ENCODE peak calls at places on chromosomes 4 and X, in seven cellular contexts. S, G, H, F, W, N and K are unnamed samples.

GRCh38 chrX:28920141-28920540 is 332.9 kb downstream of the IL1RAPL1 start:
- DNase-seq in W (no peak), S (no peak), F (no peak), G (no peak), H (no peak), N (no peak), K (no peak)

GRCh38 chr4:156779046-156779445 is 192.6 kb downstream of the PDGFC start:
- DNase-seq in H (no peak), W (peak; percentile 54), N (no peak), S (no peak), F (no peak), G (peak; percentile 56), K (no peak)

GRCh38 chr4:76982638-76983579 is 33.4 kb downstream of the SEPTIN11 start:
- DNase-seq in G (peak; percentile 46), N (no peak), S (no peak), H (no peak), F (no peak), W (peak; percentile 67), K (no peak)

GRCh38 chrX:39144323-39144722 is 343.1 kb downstream of the MID1IP1 start:
- DNase-seq in F (no peak), H (no peak), G (no peak), S (no peak), N (no peak), W (no peak), K (no peak)

GRCh38 chr4:157838366-157838765 is 334.5 kb downstream of the GASK1B start:
- DNase-seq in S (no peak), W (peak; percentile 0), N (no peak), H (no peak), G (no peak), F (no peak), K (no peak)

GRCh38 chrX:48835524-48836329 is at the start of gene PCSK1N:
- DNase-seq in N (no peak), S (no peak), W (no peak), G (no peak), H (no peak), F (no peak), K (peak; percentile 62)

GRCh38 chr4:176422031-176422430 is 102.3 kb downstream of the SPCS3 start:
- DNase-seq in G (no peak), F (no peak), S (no peak), H (no peak), N (no peak), W (no peak), K (no peak)

GRCh38 chrX:69024287-69024686 is 141.0 kb downstream of the PJA1 start:
- DNase-seq in W (no peak), H (peak; percentile 52), F (no peak), N (no peak), G (no peak), S (no peak), K (no peak)

GRCh38 chrX:44931441-44931973 is 58.5 kb downstream of the KDM6A start:
- DNase-seq in H (no peak), W (no peak), S (no peak), N (no peak), G (no peak), F (no peak), K (no peak)

GRCh38 chr4:134200811-134201215 is 776 bp downstream of the PABPC4L start:
- DNase-seq in N (no peak), F (no peak), S (no peak), H (peak; percentile 42), G (no peak), W (no peak), K (no peak)

GRCh38 chr4:159042097-159042605 is 60.7 kb upstream of the RAPGEF2 start:
- DNase-seq in H (no peak), G (no peak), F (no peak), S (no peak), N (no peak), W (no peak), K (no peak)

GRCh38 chrX:112087545-112087944 is 5.0 kb upstream of the TRPC5 start:
- DNase-seq in S (no peak), N (no peak), G (no peak), F (no peak), H (no peak), W (no peak), K (no peak)

GRCh38 chr4:62117879-62118278 is 917.8 kb downstream of the ADGRL3 start:
- DNase-seq in S (no peak), N (no peak), H (no peak), F (no peak), G (no peak), W (no peak), K (no peak)

GRCh38 chrX:18887177-18887820 is 96.6 kb downstream of the PHKA2 start:
- DNase-seq in S (no peak), W (no peak), H (peak; percentile 79), G (no peak), N (no peak), F (no peak), K (no peak)

GRCh38 chrX:13110427-13111324 is 66.3 kb upstream of the FAM9C start:
- DNase-seq in S (peak; percentile 3), F (no peak), H (peak; percentile 51), W (peak; percentile 95), G (peak; percentile 96), N (no peak), K (peak; percentile 78)

GRCh38 chr4:140004580-140005314 is 149.2 kb downstream of the MAML3 start:
- DNase-seq in W (peak; percentile 56), G (peak; percentile 67), F (peak; percentile 74), H (peak; percentile 69), S (no peak), N (no peak), K (peak; percentile 48)

GRCh38 chrX:22950278-22951266 is 49.2 kb upstream of the DDX53 start:
- DNase-seq in W (peak; percentile 88), G (peak; percentile 91), F (no peak), S (peak; percentile 82), H (no peak), N (no peak), K (peak; percentile 65)

GRCh38 chr4:173990126-173990878 is 293.2 kb downstream of the FBXO8 start:
- DNase-seq in F (peak; percentile 27), N (no peak), W (peak; percentile 70), H (no peak), S (peak; percentile 23), G (peak; percentile 79), K (peak; percentile 51)

GRCh38 chrX:38929966-38930421 is 128.7 kb downstream of the MID1IP1 start:
- DNase-seq in S (no peak), G (peak; percentile 14), W (peak; percentile 91), N (no peak), F (no peak), H (no peak), K (no peak)

GRCh38 chrX:39813631-39814246 is 284.0 kb downstream of the BCOR start:
- DNase-seq in N (no peak), W (peak; percentile 87), H (peak; percentile 86), S (no peak), F (no peak), G (peak; percentile 86), K (peak; percentile 45)

GRCh38 chr4:139797287-139797686 is 131.7 kb downstream of the MGST2 start:
- DNase-seq in W (no peak), N (no peak), F (no peak), G (no peak), S (no peak), H (no peak), K (no peak)

GRCh38 chr4:140296335-140296753 is 77.1 kb upstream of the SCOC start:
- DNase-seq in N (no peak), H (peak; percentile 66), S (peak; percentile 70), W (peak; percentile 90), F (no peak), G (peak; percentile 75), K (peak; percentile 70)

GRCh38 chr4:13642576-13642975 is 15.1 kb upstream of the BOD1L1 start:
- DNase-seq in G (peak; percentile 52), H (no peak), N (no peak), S (no peak), W (peak; percentile 76), F (no peak), K (no peak)

GRCh38 chr4:140095694-140096482 is 58.1 kb downstream of the MAML3 start:
- DNase-seq in F (no peak), H (peak; percentile 51), S (no peak), G (peak; percentile 99), N (peak; percentile 23), W (peak; percentile 99), K (peak; percentile 44)